ENCODE peak calls at places on chromosome 22, in eight cellular contexts. T is HL-60; B is CD8-positive, alpha-beta T cell; Z is A549; M is HFFc6; F is coronary artery; U is nephron progenitor cell; W is left ventricle myocardium inferior. A is an unnamed sample.

GRCh38 chr22:23223566-23224317 is 43.4 kb downstream of the BCR start:
- DNase-seq in T (no peak), B (no peak), Z (no peak), M (no peak), F (no peak), U (no peak), W (no peak), A (no peak)

GRCh38 chr22:47090591-47091240 is 328.3 kb downstream of the TBC1D22A start:
- DNase-seq in T (no peak), B (no peak), Z (no peak), M (peak), F (no peak), U (peak), W (no peak), A (no peak)

GRCh38 chr22:29581799-29582198 is 886 bp upstream of the NIPSNAP1 start:
- DNase-seq in T (no peak), B (no peak), Z (no peak), M (no peak), F (no peak), U (no peak), W (no peak), A (peak)

GRCh38 chr22:32836286-32836859 is 34.9 kb downstream of the TIMP3 start:
- DNase-seq in T (no peak), B (no peak), Z (peak), M (no peak), F (no peak), U (no peak), W (no peak), A (peak)

GRCh38 chr22:32745996-32746322 is 55.5 kb upstream of the TIMP3 start:
- DNase-seq in T (no peak), B (no peak), Z (no peak), M (no peak), F (no peak), U (no peak), W (no peak), A (no peak)

GRCh38 chr22:49657275-49657973 is 170.2 kb downstream of the BRD1 start:
- DNase-seq in T (peak), B (peak), Z (no peak), M (no peak), F (no peak), U (no peak), W (peak), A (no peak)

GRCh38 chr22:48756146-48757111 is 1071.2 kb downstream of the BRD1 start:
- DNase-seq in T (no peak), B (no peak), Z (no peak), M (no peak), F (peak), U (no peak), W (no peak), A (no peak)

GRCh38 chr22:30251661-30252226 is 5.2 kb upstream of the LIF start:
- DNase-seq in T (no peak), B (no peak), Z (no peak), M (peak), F (no peak), U (no peak), W (peak), A (peak)

GRCh38 chr22:32880906-32881596 is 79.5 kb downstream of the TIMP3 start:
- DNase-seq in T (no peak), B (no peak), Z (no peak), M (peak), F (no peak), U (peak), W (peak), A (peak)

GRCh38 chr22:47098554-47098953 is 336.1 kb downstream of the TBC1D22A start:
- DNase-seq in T (no peak), B (no peak), Z (no peak), M (no peak), F (no peak), U (no peak), W (no peak), A (no peak)

GRCh38 chr22:47446331-47446730 is 683.9 kb downstream of the TBC1D22A start:
- DNase-seq in T (no peak), B (no peak), Z (no peak), M (no peak), F (no peak), U (no peak), W (no peak), A (no peak)

GRCh38 chr22:19041403-19042074 is 80.7 kb downstream of the DGCR2 start:
- DNase-seq in T (no peak), B (no peak), Z (no peak), M (no peak), F (no peak), U (no peak), W (no peak), A (no peak)

GRCh38 chr22:50576806-50577696 is 1.2 kb downstream of the CPT1B start:
- DNase-seq in T (no peak), B (no peak), Z (no peak), M (no peak), F (no peak), U (no peak), W (no peak), A (no peak)

GRCh38 chr22:50403701-50404101 is 60.6 kb downstream of the PPP6R2 start:
- DNase-seq in T (peak), B (no peak), Z (no peak), M (no peak), F (no peak), U (no peak), W (peak), A (no peak)

GRCh38 chr22:28034760-28035401 is 115.8 kb upstream of the PITPNB start:
- DNase-seq in T (no peak), B (no peak), Z (no peak), M (peak), F (peak), U (no peak), W (peak), A (no peak)

GRCh38 chr22:49825944-49826602 is 1.6 kb downstream of the BRD1 start:
- DNase-seq in T (peak), B (peak), Z (no peak), M (peak), F (no peak), U (peak), W (no peak), A (peak)

GRCh38 chr22:17120281-17120680 is 879 bp downstream of the TMEM121B start:
- DNase-seq in T (no peak), B (peak), Z (no peak), M (no peak), F (no peak), U (peak), W (peak), A (peak)

GRCh38 chr22:33105501-33105911 is 47.3 kb upstream of the SYN3 start:
- DNase-seq in T (no peak), B (no peak), Z (no peak), M (no peak), F (no peak), U (peak), W (no peak), A (no peak)

GRCh38 chr22:28939932-28940331 is 56.6 kb downstream of the ZNRF3 start:
- DNase-seq in T (no peak), B (no peak), Z (no peak), M (no peak), F (no peak), U (no peak), W (no peak), A (no peak)

GRCh38 chr22:49546811-49547585 is 280.7 kb downstream of the BRD1 start:
- DNase-seq in T (no peak), B (no peak), Z (no peak), M (no peak), F (no peak), U (no peak), W (no peak), A (no peak)

GRCh38 chr22:49760280-49760629 is 67.4 kb downstream of the BRD1 start:
- DNase-seq in T (no peak), B (no peak), Z (no peak), M (no peak), F (no peak), U (no peak), W (peak), A (no peak)

GRCh38 chr22:22759371-22759770 is 115.0 kb downstream of the GGTLC2 start:
- DNase-seq in T (no peak), B (no peak), Z (no peak), M (no peak), F (peak), U (no peak), W (no peak), A (no peak)

GRCh38 chr22:18010263-18010662 is 14.1 kb downstream of the MICAL3 start:
- DNase-seq in T (no peak), B (no peak), Z (no peak), M (no peak), F (no peak), U (no peak), W (no peak), A (no peak)

GRCh38 chr22:47996446-47996857 is 1234.0 kb downstream of the TBC1D22A start:
- DNase-seq in T (no peak), B (no peak), Z (no peak), M (no peak), F (no peak), U (no peak), W (no peak), A (no peak)

GRCh38 chr22:30351226-30351625 is 5.5 kb downstream of the SF3A1 start:
- DNase-seq in T (no peak), B (no peak), Z (no peak), M (peak), F (no peak), U (no peak), W (no peak), A (no peak)

GRCh38 chr22:22827187-22827948 is 60.2 kb upstream of the IGLL5 start:
- DNase-seq in T (no peak), B (no peak), Z (no peak), M (no peak), F (no peak), U (no peak), W (no peak), A (no peak)

GRCh38 chr22:27382947-27383346 is 418.6 kb downstream of the MN1 start:
- DNase-seq in T (no peak), B (no peak), Z (no peak), M (no peak), F (no peak), U (no peak), W (no peak), A (no peak)

GRCh38 chr22:17774206-17774927 is at the start of gene BID:
- DNase-seq in T (peak), B (peak), Z (no peak), M (no peak), F (no peak), U (peak), W (peak), A (peak)

GRCh38 chr22:44361391-44362126 is 48.8 kb upstream of the SHISAL1 start:
- DNase-seq in T (no peak), B (no peak), Z (no peak), M (no peak), F (peak), U (no peak), W (no peak), A (peak)

GRCh38 chr22:48629631-48630443 is 1197.8 kb downstream of the BRD1 start:
- DNase-seq in T (no peak), B (no peak), Z (no peak), M (no peak), F (no peak), U (no peak), W (no peak), A (no peak)

GRCh38 chr22:28051787-28052356 is 132.8 kb upstream of the PITPNB start:
- DNase-seq in T (peak), B (no peak), Z (peak), M (peak), F (no peak), U (peak), W (peak), A (peak)

GRCh38 chr22:48263431-48263765 is 1500.9 kb downstream of the TBC1D22A start:
- DNase-seq in T (no peak), B (no peak), Z (no peak), M (no peak), F (no peak), U (no peak), W (no peak), A (no peak)

GRCh38 chr22:29830585-29830984 is 7.5 kb downstream of the ASCC2 start:
- DNase-seq in T (no peak), B (no peak), Z (no peak), M (no peak), F (no peak), U (no peak), W (peak), A (no peak)

GRCh38 chr22:49979587-49980264 is 19.2 kb downstream of the PIM3 start:
- DNase-seq in T (peak), B (no peak), Z (peak), M (peak), F (no peak), U (peak), W (no peak), A (peak)

GRCh38 chr22:45969414-45969799 is 7.6 kb downstream of the WNT7B start:
- DNase-seq in T (no peak), B (no peak), Z (no peak), M (no peak), F (no peak), U (no peak), W (no peak), A (peak)
- TF ChIP-seq CTCF in T (no peak), B (no peak), Z (no peak), M (peak), F (no peak), U (no peak), W (no peak), A (no peak)

GRCh38 chr22:38570841-38571364 is 920 bp upstream of the DMC1 start:
- DNase-seq in T (peak), B (peak), Z (peak), M (peak), F (peak), U (peak), W (peak), A (peak)
- TF ChIP-seq CTCF in T (no peak), B (no peak), Z (no peak), M (no peak), F (no peak), U (no peak), W (no peak), A (no peak)

GRCh38 chr22:24768537-24769374 is 5.8 kb downstream of the PIWIL3 start:
- DNase-seq in T (peak), B (peak), Z (peak), M (peak), F (no peak), U (peak), W (peak), A (peak)
- TF ChIP-seq CTCF in T (peak), B (peak), Z (peak), M (peak), F (no peak), U (peak), W (peak), A (peak)

GRCh38 chr22:37534445-37534844 is 15.2 kb upstream of the CARD10 start:
- DNase-seq in T (no peak), B (no peak), Z (no peak), M (no peak), F (no peak), U (no peak), W (no peak), A (no peak)

GRCh38 chr22:37538590-37539357 is 19.6 kb upstream of the CARD10 start:
- DNase-seq in T (peak), B (peak), Z (peak), M (peak), F (peak), U (peak), W (peak), A (peak)

GRCh38 chr22:37529652-37530345 is 10.6 kb upstream of the CARD10 start:
- DNase-seq in T (peak), B (no peak), Z (no peak), M (no peak), F (no peak), U (no peak), W (no peak), A (no peak)

GRCh38 chr22:37535159-37535558 is 15.9 kb upstream of the CARD10 start:
- DNase-seq in T (no peak), B (no peak), Z (no peak), M (no peak), F (no peak), U (no peak), W (no peak), A (no peak)

DNA sequence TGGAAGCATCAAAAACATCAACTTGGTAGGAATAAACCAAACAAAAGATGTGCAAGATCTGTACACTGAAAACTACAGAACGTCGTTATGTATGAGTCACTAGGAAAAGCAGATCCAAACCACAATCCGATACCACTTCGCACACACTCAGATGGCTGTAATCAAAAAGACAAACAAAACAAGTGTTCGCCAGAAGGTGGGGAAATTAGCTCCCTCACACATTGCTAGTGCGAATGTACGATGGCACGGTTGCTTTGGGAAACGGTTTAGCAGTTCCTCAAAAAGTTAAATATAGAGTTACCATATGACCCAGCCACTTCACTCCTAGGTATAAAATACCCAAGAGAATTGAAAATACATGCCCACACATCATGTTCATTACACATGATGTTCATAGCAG is 14.8 kb upstream of the CARD10 start:
- DNase-seq in T (peak), B (no peak), Z (no peak), M (peak), F (no peak), U (no peak), W (no peak), A (peak)
- TF ChIP-seq CTCF in T (no peak), B (no peak), Z (no peak), M (no peak), F (no peak), U (no peak), W (no peak), A (no peak)

GRCh38 chr22:41908409-41909289 is 6.2 kb downstream of the SHISA8 start:
- DNase-seq in T (peak), B (no peak), Z (no peak), M (no peak), F (no peak), U (no peak), W (no peak), A (no peak)
- TF ChIP-seq CTCF in T (no peak), B (no peak), Z (no peak), M (no peak), F (no peak), U (no peak), W (no peak), A (no peak)

GRCh38 chr22:21738966-21739365 is 3.4 kb upstream of the YPEL1 start:
- DNase-seq in T (no peak), B (no peak), Z (no peak), M (no peak), F (no peak), U (no peak), W (no peak), A (no peak)

GRCh38 chr22:21736948-21737347 is 1.4 kb upstream of the YPEL1 start:
- DNase-seq in T (no peak), B (no peak), Z (no peak), M (no peak), F (no peak), U (no peak), W (no peak), A (no peak)

GRCh38 chr22:21736084-21736642 is 569 bp upstream of the YPEL1 start:
- DNase-seq in T (no peak), B (no peak), Z (no peak), M (no peak), F (no peak), U (no peak), W (no peak), A (no peak)

GRCh38 chr22:21739828-21740377 is 4.3 kb upstream of the YPEL1 start:
- DNase-seq in T (no peak), B (no peak), Z (no peak), M (no peak), F (no peak), U (no peak), W (no peak), A (no peak)

DNA sequence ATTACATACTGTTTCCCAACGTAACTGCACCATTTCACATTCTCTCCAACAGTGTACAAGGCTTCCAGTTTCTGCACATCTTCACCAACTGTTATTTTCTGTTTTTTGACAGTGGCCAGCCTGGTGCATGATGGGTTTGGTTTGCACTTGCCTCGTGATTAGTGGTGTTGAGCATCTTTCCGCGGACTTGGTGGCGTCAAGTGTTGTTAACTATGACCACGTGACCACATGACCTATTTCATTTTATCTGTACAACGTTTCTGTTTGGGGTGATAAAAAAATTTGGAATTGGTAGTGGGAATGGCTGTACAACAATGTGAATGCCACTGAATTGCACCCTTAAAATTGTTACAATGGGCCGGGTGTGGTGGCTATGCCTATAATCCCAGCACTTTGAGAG is 2.5 kb upstream of the YPEL1 start:
- DNase-seq in T (no peak), B (no peak), Z (no peak), M (no peak), F (no peak), U (no peak), W (no peak), A (no peak)
- TF ChIP-seq CTCF in T (no peak), B (no peak), Z (no peak), M (no peak), F (no peak), U (no peak), W (no peak), A (no peak)

DNA sequence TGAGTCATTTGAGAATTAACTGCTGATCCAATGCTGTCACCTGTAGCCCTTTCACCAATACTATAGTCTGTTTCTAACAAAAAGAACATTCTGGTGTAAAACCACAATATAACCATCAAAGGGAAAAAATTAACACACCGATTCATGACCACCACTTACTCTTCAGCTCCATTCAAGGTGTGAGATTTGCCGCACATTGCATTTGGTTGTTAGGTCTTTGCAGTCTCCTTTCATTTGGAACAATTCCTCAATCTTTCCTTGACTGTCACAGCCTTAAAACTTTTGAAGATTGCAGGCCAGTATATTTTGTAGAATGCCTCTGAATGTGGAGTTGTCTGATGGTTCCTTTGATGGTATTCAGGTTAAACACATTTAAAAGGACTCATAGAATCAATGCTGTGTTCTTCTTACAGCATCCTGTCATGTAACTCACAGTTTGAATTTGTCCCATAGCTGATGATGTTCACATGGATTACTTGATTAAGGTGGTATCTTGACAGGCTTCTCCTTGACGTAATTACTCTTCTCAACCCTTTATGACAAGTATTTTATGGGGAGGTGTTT is 63.6 kb downstream of the TNRC6B start:
- DNase-seq in T (no peak), B (no peak), Z (no peak), M (no peak), F (no peak), U (no peak), W (no peak), A (no peak)
- TF ChIP-seq CTCF in T (no peak), B (no peak), Z (no peak), M (no peak), F (no peak), U (no peak), W (no peak), A (no peak)

A was measured in Calu3.